ENCODE peak calls at places on chromosome 18, in four cellular contexts. One of them, this sample, is unnamed.

GRCh38 chr18:48740846-48741485 is 202.1 kb downstream of the CTIF start:
- DNase-seq in activated CD8-positive, alpha-beta memory T cell treated with anti-CD3 and anti-CD28 coated beads for 48 hours: no peak
- DNase-seq in astrocyte of the spinal cord: no peak
- DNase-seq in NCI-H2107: no peak
- DNase-seq in this sample: no peak

GRCh38 chr18:50970006-50970405 is 2.2 kb downstream of the ELAC1 start:
- DNase-seq in activated CD8-positive, alpha-beta memory T cell treated with anti-CD3 and anti-CD28 coated beads for 48 hours: no peak
- DNase-seq in NCI-H2107: peak
- DNase-seq in astrocyte of the spinal cord: no peak
- DNase-seq in this sample: no peak

GRCh38 chr18:7000484-7001096 is 117.0 kb downstream of the LAMA1 start:
- DNase-seq in NCI-H2107: no peak
- DNase-seq in astrocyte of the spinal cord: peak
- DNase-seq in activated CD8-positive, alpha-beta memory T cell treated with anti-CD3 and anti-CD28 coated beads for 48 hours: no peak
- DNase-seq in this sample: no peak

GRCh38 chr18:58893388-58894099 is 28.9 kb downstream of the ZNF532 start:
- DNase-seq in activated CD8-positive, alpha-beta memory T cell treated with anti-CD3 and anti-CD28 coated beads for 48 hours: no peak
- DNase-seq in NCI-H2107: no peak
- DNase-seq in astrocyte of the spinal cord: no peak
- DNase-seq in this sample: peak

GRCh38 chr18:48412339-48412929 is 3.3 kb upstream of the ZBTB7C start:
- DNase-seq in activated CD8-positive, alpha-beta memory T cell treated with anti-CD3 and anti-CD28 coated beads for 48 hours: no peak
- DNase-seq in NCI-H2107: peak
- DNase-seq in astrocyte of the spinal cord: no peak
- DNase-seq in this sample: no peak

GRCh38 chr18:45739848-45740247 is 15.9 kb downstream of the SLC14A1 start:
- DNase-seq in activated CD8-positive, alpha-beta memory T cell treated with anti-CD3 and anti-CD28 coated beads for 48 hours: no peak
- DNase-seq in NCI-H2107: no peak
- DNase-seq in astrocyte of the spinal cord: no peak
- DNase-seq in this sample: no peak

GRCh38 chr18:13640266-13640860 is 86.0 kb downstream of the FAM210A start:
- DNase-seq in NCI-H2107: no peak
- DNase-seq in astrocyte of the spinal cord: no peak
- DNase-seq in activated CD8-positive, alpha-beta memory T cell treated with anti-CD3 and anti-CD28 coated beads for 48 hours: no peak
- DNase-seq in this sample: no peak

GRCh38 chr18:43277164-43277600 is at the start of gene SYT4:
- DNase-seq in NCI-H2107: peak
- DNase-seq in astrocyte of the spinal cord: peak
- DNase-seq in activated CD8-positive, alpha-beta memory T cell treated with anti-CD3 and anti-CD28 coated beads for 48 hours: no peak
- DNase-seq in this sample: no peak

GRCh38 chr18:63402246-63403164 is 19.8 kb downstream of the VPS4B start:
- DNase-seq in astrocyte of the spinal cord: no peak
- DNase-seq in NCI-H2107: no peak
- DNase-seq in activated CD8-positive, alpha-beta memory T cell treated with anti-CD3 and anti-CD28 coated beads for 48 hours: no peak
- DNase-seq in this sample: no peak

GRCh38 chr18:74468547-74469014 is 11.5 kb upstream of the DIPK1C start:
- DNase-seq in astrocyte of the spinal cord: peak
- DNase-seq in NCI-H2107: no peak
- DNase-seq in activated CD8-positive, alpha-beta memory T cell treated with anti-CD3 and anti-CD28 coated beads for 48 hours: no peak
- DNase-seq in this sample: no peak

GRCh38 chr18:59249186-59249774 is 24.0 kb downstream of the RAX start:
- DNase-seq in activated CD8-positive, alpha-beta memory T cell treated with anti-CD3 and anti-CD28 coated beads for 48 hours: no peak
- DNase-seq in NCI-H2107: peak
- DNase-seq in astrocyte of the spinal cord: peak
- DNase-seq in this sample: peak

GRCh38 chr18:427005-427404 is 73.5 kb downstream of the COLEC12 start:
- DNase-seq in NCI-H2107: no peak
- DNase-seq in activated CD8-positive, alpha-beta memory T cell treated with anti-CD3 and anti-CD28 coated beads for 48 hours: no peak
- DNase-seq in astrocyte of the spinal cord: peak
- DNase-seq in this sample: peak

GRCh38 chr18:68817584-68817983 is 19.7 kb downstream of the CCDC102B start:
- DNase-seq in astrocyte of the spinal cord: no peak
- DNase-seq in activated CD8-positive, alpha-beta memory T cell treated with anti-CD3 and anti-CD28 coated beads for 48 hours: no peak
- DNase-seq in NCI-H2107: no peak
- DNase-seq in this sample: no peak

GRCh38 chr18:77300579-77300978 is 50.9 kb downstream of the GALR1 start:
- DNase-seq in astrocyte of the spinal cord: no peak
- DNase-seq in NCI-H2107: no peak
- DNase-seq in activated CD8-positive, alpha-beta memory T cell treated with anti-CD3 and anti-CD28 coated beads for 48 hours: no peak
- DNase-seq in this sample: no peak

GRCh38 chr18:12657849-12658829 is at the start of gene SPIRE1:
- DNase-seq in astrocyte of the spinal cord: peak
- DNase-seq in NCI-H2107: no peak
- DNase-seq in activated CD8-positive, alpha-beta memory T cell treated with anti-CD3 and anti-CD28 coated beads for 48 hours: peak
- DNase-seq in this sample: no peak

GRCh38 chr18:58194028-58194427 is 150.0 kb downstream of the NEDD4L start:
- DNase-seq in astrocyte of the spinal cord: no peak
- DNase-seq in NCI-H2107: no peak
- DNase-seq in activated CD8-positive, alpha-beta memory T cell treated with anti-CD3 and anti-CD28 coated beads for 48 hours: no peak
- DNase-seq in this sample: no peak

This sample was measured in HS-5.